ENCODE peak calls at places on chromosomes 4 and X, in eight cellular contexts. K, X, I, T, U, M, C and N are unnamed samples.
A peak's percentile ranks its signal among the peaks of the same experiment; 100 is the strongest.

GRCh38 chr4:7475207-7475606 is 40.5 kb upstream of the PSAPL1 start:
- DNase-seq in K (no peak), X (no peak), I (no peak), T (no peak), U (no peak), M (no peak), C (no peak), N (no peak)

GRCh38 chr4:52551487-52551886 is 107.6 kb downstream of the USP46 start:
- DNase-seq in K (peak; percentile 72), X (no peak), I (no peak), T (no peak), U (no peak), M (no peak), C (no peak), N (no peak)

GRCh38 chr4:88610771-88611170 is 18.5 kb downstream of the HERC3 start:
- DNase-seq in K (peak; percentile 39), X (no peak), I (no peak), T (no peak), U (no peak), M (peak; percentile 85), C (no peak), N (no peak)

GRCh38 chrX:115679460-115679859 is 118.5 kb downstream of the PLS3 start:
- DNase-seq in K (no peak), X (no peak), I (no peak), T (peak; percentile 36), U (no peak), M (no peak), C (no peak), N (no peak)

GRCh38 chr4:107548211-107548905 is 171.7 kb downstream of the PAPSS1 start:
- DNase-seq in K (no peak), X (no peak), I (no peak), T (no peak), U (no peak), M (no peak), C (no peak), N (no peak)

GRCh38 chr4:26503427-26503826 is 13.1 kb upstream of the CCKAR start:
- DNase-seq in K (no peak), X (no peak), I (no peak), T (no peak), U (no peak), M (no peak), C (no peak), N (no peak)

GRCh38 chrX:82961129-82961528 is 547.0 kb upstream of the POU3F4 start:
- DNase-seq in K (no peak), X (no peak), I (no peak), T (no peak), U (no peak), M (no peak), C (no peak), N (no peak)

GRCh38 chrX:129996120-129996519 is 13.7 kb downstream of the BCORL1 start:
- DNase-seq in K (no peak), X (no peak), I (no peak), T (no peak), U (no peak), M (no peak), C (no peak), N (no peak)

GRCh38 chrX:53882331-53882730 is 161.9 kb downstream of the PHF8 start:
- DNase-seq in K (no peak), X (no peak), I (no peak), T (peak; percentile 62), U (no peak), M (no peak), C (no peak), N (no peak)

GRCh38 chr4:57100979-57101629 is 9.1 kb downstream of the IGFBP7 start:
- DNase-seq in K (no peak), X (no peak), I (no peak), T (peak; percentile 72), U (no peak), M (no peak), C (no peak), N (no peak)

GRCh38 chrX:32155044-32155638 is 1056.2 kb downstream of the DMD start:
- DNase-seq in K (no peak), X (no peak), I (no peak), T (no peak), U (no peak), M (no peak), C (no peak), N (no peak)

GRCh38 chrX:16436348-16437188 is 213.4 kb upstream of the S100G start:
- DNase-seq in K (peak; percentile 23), X (peak; percentile 76), I (no peak), T (peak; percentile 70), U (peak; percentile 70), M (peak; percentile 68), C (peak; percentile 79), N (peak; percentile 84)

GRCh38 chr4:70722199-70722791 is 531 bp downstream of the RUFY3 start:
- DNase-seq in K (peak; percentile 45), X (no peak), I (no peak), T (no peak), U (no peak), M (no peak), C (no peak), N (no peak)

GRCh38 chr4:8189551-8190466 is 9.3 kb upstream of the SH3TC1 start:
- DNase-seq in K (no peak), X (no peak), I (no peak), T (no peak), U (no peak), M (no peak), C (no peak), N (no peak)

GRCh38 chr4:30757357-30757756 is 37.2 kb downstream of the PCDH7 start:
- DNase-seq in K (no peak), X (no peak), I (no peak), T (no peak), U (no peak), M (no peak), C (no peak), N (no peak)

GRCh38 chrX:68935362-68935761 is 106.5 kb downstream of the EFNB1 start:
- DNase-seq in K (no peak), X (peak; percentile 13), I (no peak), T (no peak), U (peak; percentile 5), M (peak; percentile 6), C (peak; percentile 3), N (peak; percentile 0)

GRCh38 chr4:7341486-7342222 is 93.1 kb downstream of the PSAPL1 start:
- DNase-seq in K (no peak), X (no peak), I (no peak), T (no peak), U (no peak), M (no peak), C (no peak), N (no peak)

GRCh38 chr4:120765271-120765985 is 157.1 kb downstream of the PRDM5 start:
- DNase-seq in K (no peak), X (no peak), I (no peak), T (no peak), U (no peak), M (no peak), C (no peak), N (no peak)

GRCh38 chr4:186201535-186202230 is 10.3 kb downstream of the CYP4V2 start:
- DNase-seq in K (no peak), X (no peak), I (no peak), T (peak; percentile 67), U (peak; percentile 26), M (no peak), C (peak; percentile 71), N (peak; percentile 67)

GRCh38 chr4:124478518-124478917 is 234.0 kb downstream of the ANKRD50 start:
- DNase-seq in K (no peak), X (no peak), I (no peak), T (no peak), U (no peak), M (no peak), C (no peak), N (no peak)
- TF ChIP-seq EP300 in K (no peak), X (no peak), I (no peak), T (no peak), U (no peak), M (no peak), C (no peak), N (no peak)

GRCh38 chrX:78655642-78656041 is 3.5 kb downstream of the RTL3 start:
- DNase-seq in K (no peak), X (no peak), I (no peak), T (no peak), U (no peak), M (no peak), C (no peak), N (no peak)

GRCh38 chrX:78659955-78660354 is 827 bp upstream of the RTL3 start:
- DNase-seq in K (no peak), X (no peak), I (no peak), T (no peak), U (no peak), M (no peak), C (no peak), N (no peak)

GRCh38 chrX:78652971-78653822 is 5.9 kb downstream of the RTL3 start:
- DNase-seq in K (no peak), X (no peak), I (no peak), T (peak; percentile 48), U (no peak), M (no peak), C (no peak), N (no peak)

GRCh38 chrX:78658851-78659744 is at the start of gene RTL3:
- DNase-seq in K (no peak), X (no peak), I (no peak), T (no peak), U (no peak), M (no peak), C (no peak), N (no peak)
- TF ChIP-seq EP300 in K (no peak), X (no peak), I (no peak), T (no peak), U (no peak), M (no peak), C (no peak), N (no peak)

GRCh38 chrX:1313788-1314187 is 22.8 kb upstream of the IL3RA start:
- DNase-seq in K (no peak), X (no peak), I (no peak), T (no peak), U (no peak), M (no peak), C (no peak), N (no peak)

GRCh38 chrX:1322393-1322792 is 14.2 kb upstream of the IL3RA start:
- DNase-seq in K (no peak), X (no peak), I (no peak), T (no peak), U (no peak), M (no peak), C (no peak), N (no peak)

GRCh38 chrX:1321689-1322088 is 14.9 kb upstream of the IL3RA start:
- DNase-seq in K (no peak), X (no peak), I (no peak), T (no peak), U (no peak), M (no peak), C (no peak), N (no peak)

DNA sequence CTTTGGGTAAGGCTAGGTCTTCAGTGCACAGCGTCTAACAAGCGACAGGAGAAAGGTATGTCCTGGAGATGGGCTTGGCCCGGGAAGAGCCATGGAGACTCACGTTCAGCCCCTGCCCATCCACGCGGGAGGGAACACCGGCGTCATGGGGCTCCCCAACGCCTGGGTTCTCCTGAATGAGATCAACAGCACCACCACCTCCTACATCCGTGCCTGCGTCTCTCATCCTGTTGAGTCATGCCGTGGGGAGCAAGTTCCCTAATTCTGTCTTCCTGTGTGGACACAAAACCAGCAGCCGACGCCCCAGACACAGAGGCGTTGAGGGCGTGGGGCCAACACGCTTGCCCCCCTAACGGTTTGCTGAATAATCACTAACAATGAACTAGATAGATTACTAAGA is 20.1 kb upstream of the IL3RA start:
- DNase-seq in K (no peak), X (peak; percentile 74), I (no peak), T (no peak), U (peak; percentile 89), M (peak; percentile 79), C (peak; percentile 40), N (peak; percentile 36)
- TF ChIP-seq EP300 in K (no peak), X (no peak), I (no peak), T (no peak), U (peak; percentile 46), M (no peak), C (no peak), N (no peak)

GRCh38 chrX:19514791-19515614 is at the start of gene MAP3K15:
- DNase-seq in K (peak; percentile 29), X (no peak), I (no peak), T (peak; percentile 70), U (peak; percentile 42), M (no peak), C (peak; percentile 14), N (peak; percentile 32)
- TF ChIP-seq EP300 in K (no peak), X (no peak), I (no peak), T (no peak), U (no peak), M (no peak), C (no peak), N (no peak)